ENCODE peak calls at places on chromosomes 6 and 20, in five cellular contexts. One of them, this sample, is unnamed.

GRCh38 chr6:129643968-129644367 is 66.0 kb downstream of the ARHGAP18 start:
- DNase-seq in psoas muscle: no peak
- DNase-seq in GM12864: no peak
- DNase-seq in lung: no peak
- DNase-seq in fibroblast of villous mesenchyme: no peak
- DNase-seq in this sample: no peak

GRCh38 chr6:113363866-113364265 is 493.3 kb upstream of the MARCKS start:
- DNase-seq in psoas muscle: no peak
- DNase-seq in GM12864: no peak
- DNase-seq in lung: no peak
- DNase-seq in fibroblast of villous mesenchyme: no peak
- DNase-seq in this sample: peak; percentile 51

GRCh38 chr20:46709055-46709458 is 392 bp upstream of the SLC2A10 start:
- DNase-seq in psoas muscle: no peak
- DNase-seq in GM12864: no peak
- DNase-seq in lung: no peak
- DNase-seq in fibroblast of villous mesenchyme: no peak
- DNase-seq in this sample: no peak

GRCh38 chr20:56542489-56543020 is 9.5 kb downstream of the FAM209B start:
- DNase-seq in psoas muscle: no peak
- DNase-seq in GM12864: no peak
- DNase-seq in lung: no peak
- DNase-seq in fibroblast of villous mesenchyme: no peak
- DNase-seq in this sample: peak; percentile 28

GRCh38 chr6:7137335-7138106 is 29.8 kb downstream of the RREB1 start:
- DNase-seq in psoas muscle: peak; percentile 59
- DNase-seq in GM12864: no peak
- DNase-seq in lung: no peak
- DNase-seq in fibroblast of villous mesenchyme: peak; percentile 69
- DNase-seq in this sample: peak; percentile 70

GRCh38 chr20:52269327-52269726 is 77.7 kb upstream of the ZFP64 start:
- DNase-seq in psoas muscle: no peak
- DNase-seq in GM12864: no peak
- DNase-seq in lung: no peak
- DNase-seq in fibroblast of villous mesenchyme: peak; percentile 87
- DNase-seq in this sample: peak; percentile 88

GRCh38 chr6:150694889-150695288 is 95.2 kb downstream of the PLEKHG1 start:
- DNase-seq in psoas muscle: no peak
- DNase-seq in GM12864: no peak
- DNase-seq in lung: no peak
- DNase-seq in fibroblast of villous mesenchyme: no peak
- DNase-seq in this sample: no peak

GRCh38 chr6:163329991-163330390 is 84.5 kb upstream of the QKI start:
- DNase-seq in psoas muscle: no peak
- DNase-seq in GM12864: no peak
- DNase-seq in lung: no peak
- DNase-seq in fibroblast of villous mesenchyme: no peak
- DNase-seq in this sample: no peak

GRCh38 chr6:2938632-2939083 is 32.7 kb downstream of the SERPINB6 start:
- DNase-seq in psoas muscle: no peak
- DNase-seq in GM12864: no peak
- DNase-seq in lung: no peak
- DNase-seq in fibroblast of villous mesenchyme: no peak
- DNase-seq in this sample: no peak

GRCh38 chr20:50374541-50375078 is 135.6 kb upstream of the PTPN1 start:
- DNase-seq in psoas muscle: no peak
- DNase-seq in GM12864: no peak
- DNase-seq in lung: no peak
- DNase-seq in fibroblast of villous mesenchyme: no peak
- DNase-seq in this sample: no peak

GRCh38 chr6:160714731-160715130 is 12.7 kb downstream of the PLG start:
- DNase-seq in psoas muscle: no peak
- DNase-seq in GM12864: no peak
- DNase-seq in lung: no peak
- DNase-seq in fibroblast of villous mesenchyme: peak; percentile 14
- DNase-seq in this sample: peak; percentile 83

GRCh38 chr20:9884666-9885065 is 45.8 kb upstream of the PAK5 start:
- DNase-seq in psoas muscle: no peak
- DNase-seq in GM12864: no peak
- DNase-seq in lung: no peak
- DNase-seq in fibroblast of villous mesenchyme: no peak
- DNase-seq in this sample: no peak

GRCh38 chr6:107695061-107695715 is 128.9 kb downstream of the SCML4 start:
- DNase-seq in psoas muscle: no peak
- DNase-seq in GM12864: no peak
- DNase-seq in lung: no peak
- DNase-seq in fibroblast of villous mesenchyme: peak; percentile 48
- DNase-seq in this sample: peak; percentile 14

GRCh38 chr6:113693866-113694265 is 163.3 kb upstream of the MARCKS start:
- DNase-seq in psoas muscle: no peak
- DNase-seq in GM12864: no peak
- DNase-seq in lung: no peak
- DNase-seq in fibroblast of villous mesenchyme: no peak
- DNase-seq in this sample: no peak

GRCh38 chr20:57582432-57583288 is 21.8 kb downstream of the PCK1 start:
- DNase-seq in psoas muscle: no peak
- DNase-seq in GM12864: no peak
- DNase-seq in lung: no peak
- DNase-seq in fibroblast of villous mesenchyme: peak; percentile 55
- DNase-seq in this sample: no peak

GRCh38 chr20:36344517-36345132 is 38.5 kb downstream of the DLGAP4 start:
- DNase-seq in psoas muscle: no peak
- DNase-seq in GM12864: no peak
- DNase-seq in lung: no peak
- DNase-seq in fibroblast of villous mesenchyme: peak; percentile 66
- DNase-seq in this sample: peak; percentile 29

GRCh38 chr20:53163486-53163885 is 191.3 kb downstream of the TSHZ2 start:
- DNase-seq in psoas muscle: peak; percentile 34
- DNase-seq in GM12864: no peak
- DNase-seq in lung: no peak
- DNase-seq in fibroblast of villous mesenchyme: no peak
- DNase-seq in this sample: peak; percentile 76

GRCh38 chr6:168123165-168123911 is 44.3 kb upstream of the FRMD1 start:
- DNase-seq in psoas muscle: no peak
- DNase-seq in GM12864: no peak
- DNase-seq in lung: no peak
- DNase-seq in fibroblast of villous mesenchyme: no peak
- DNase-seq in this sample: no peak

GRCh38 chr6:142026471-142026870 is 106.3 kb upstream of the GJE1 start:
- DNase-seq in psoas muscle: no peak
- DNase-seq in GM12864: no peak
- DNase-seq in lung: no peak
- DNase-seq in fibroblast of villous mesenchyme: no peak
- DNase-seq in this sample: no peak

GRCh38 chr6:3289664-3290055 is 30.9 kb downstream of the PSMG4 start:
- DNase-seq in psoas muscle: no peak
- DNase-seq in GM12864: no peak
- DNase-seq in lung: no peak
- DNase-seq in fibroblast of villous mesenchyme: no peak
- DNase-seq in this sample: no peak

GRCh38 chr6:142462260-142462659 is 160.5 kb downstream of the ADGRG6 start:
- DNase-seq in psoas muscle: no peak
- DNase-seq in GM12864: no peak
- DNase-seq in lung: no peak
- DNase-seq in fibroblast of villous mesenchyme: no peak
- DNase-seq in this sample: no peak

GRCh38 chr6:40907198-40907701 is 131.8 kb downstream of the UNC5CL start:
- DNase-seq in psoas muscle: peak; percentile 17
- DNase-seq in GM12864: no peak
- DNase-seq in lung: no peak
- DNase-seq in fibroblast of villous mesenchyme: no peak
- DNase-seq in this sample: peak; percentile 57

GRCh38 chr6:83188501-83188900 is 4.6 kb downstream of the PGM3 start:
- DNase-seq in psoas muscle: no peak
- DNase-seq in GM12864: no peak
- DNase-seq in lung: no peak
- DNase-seq in fibroblast of villous mesenchyme: no peak
- DNase-seq in this sample: no peak

GRCh38 chr6:13924146-13924948 is 405 bp upstream of the RNF182 start:
- DNase-seq in psoas muscle: peak; percentile 27
- DNase-seq in GM12864: no peak
- DNase-seq in lung: no peak
- DNase-seq in fibroblast of villous mesenchyme: peak; percentile 53
- DNase-seq in this sample: peak; percentile 42

GRCh38 chr20:50029697-50030428 is 47.1 kb downstream of the SNAI1 start:
- DNase-seq in psoas muscle: peak; percentile 77
- DNase-seq in GM12864: no peak
- DNase-seq in lung: peak; percentile 58
- DNase-seq in fibroblast of villous mesenchyme: peak; percentile 97
- DNase-seq in this sample: peak; percentile 97

DNA sequence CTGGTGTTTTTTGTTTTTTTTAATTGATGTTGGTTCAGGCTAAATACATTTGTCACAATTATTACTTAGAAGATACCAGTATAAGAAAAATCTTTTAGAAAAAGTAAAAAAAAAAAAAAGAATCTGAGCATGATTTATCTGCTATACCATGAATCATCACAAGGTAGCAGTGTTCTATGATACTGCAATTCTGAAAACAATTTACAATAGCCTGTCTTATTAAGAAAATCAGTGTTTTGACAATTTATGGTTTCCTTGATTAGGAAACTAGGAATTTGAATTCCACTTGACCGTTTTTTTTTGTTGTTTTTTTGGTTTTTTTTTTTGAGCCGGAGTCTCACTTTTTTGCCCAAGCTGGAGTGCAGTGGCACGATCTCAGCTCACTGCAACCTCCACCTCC is 9.3 kb upstream of the MAK start:
- DNase-seq in psoas muscle: no peak
- DNase-seq in GM12864: no peak
- DNase-seq in lung: no peak
- DNase-seq in fibroblast of villous mesenchyme: no peak
- DNase-seq in this sample: no peak
- TF ChIP-seq CTCF in psoas muscle: peak; percentile 13
- TF ChIP-seq CTCF in GM12864: peak; percentile 18
- TF ChIP-seq CTCF in lung: no peak
- TF ChIP-seq CTCF in fibroblast of villous mesenchyme: peak; percentile 22
- TF ChIP-seq CTCF in this sample: peak; percentile 29

GRCh38 chr6:36130672-36131516 is 581 bp downstream of the MAPK13 start:
- DNase-seq in psoas muscle: peak; percentile 58
- DNase-seq in GM12864: no peak
- DNase-seq in lung: peak; percentile 64
- DNase-seq in fibroblast of villous mesenchyme: peak; percentile 24
- DNase-seq in this sample: no peak
- H3K4me3 ChIP-seq in psoas muscle: peak overlapping the region; percentile 62
- H3K4me3 ChIP-seq in GM12864: peak overlapping the region; percentile 43
- H3K4me3 ChIP-seq in lung: peak overlapping the region; percentile 23
- H3K4me3 ChIP-seq in fibroblast of villous mesenchyme: peak overlapping the region; percentile 32
- H3K4me3 ChIP-seq in this sample: no peak overlapping the region

GRCh38 chr6:24690561-24690960 is 23.7 kb downstream of the ACOT13 start:
- DNase-seq in psoas muscle: no peak
- DNase-seq in GM12864: no peak
- DNase-seq in lung: no peak
- DNase-seq in fibroblast of villous mesenchyme: no peak
- DNase-seq in this sample: no peak

GRCh38 chr6:24692415-24692814 is 25.5 kb downstream of the ACOT13 start:
- DNase-seq in psoas muscle: no peak
- DNase-seq in GM12864: no peak
- DNase-seq in lung: no peak
- DNase-seq in fibroblast of villous mesenchyme: no peak
- DNase-seq in this sample: no peak

GRCh38 chr6:24692851-24693592 is 25.9 kb downstream of the C6orf62 start:
- DNase-seq in psoas muscle: no peak
- DNase-seq in GM12864: no peak
- DNase-seq in lung: no peak
- DNase-seq in fibroblast of villous mesenchyme: no peak
- DNase-seq in this sample: no peak

GRCh38 chr6:24692003-24692402 is 25.1 kb downstream of the ACOT13 start:
- DNase-seq in psoas muscle: no peak
- DNase-seq in GM12864: no peak
- DNase-seq in lung: no peak
- DNase-seq in fibroblast of villous mesenchyme: no peak
- DNase-seq in this sample: no peak

GRCh38 chr6:24691550-24691949 is 24.7 kb downstream of the ACOT13 start:
- DNase-seq in psoas muscle: no peak
- DNase-seq in GM12864: no peak
- DNase-seq in lung: no peak
- DNase-seq in fibroblast of villous mesenchyme: no peak
- DNase-seq in this sample: no peak
- TF ChIP-seq CTCF in psoas muscle: no peak
- TF ChIP-seq CTCF in GM12864: no peak
- TF ChIP-seq CTCF in lung: no peak
- TF ChIP-seq CTCF in fibroblast of villous mesenchyme: no peak
- TF ChIP-seq CTCF in this sample: no peak

GRCh38 chr6:166021429-166021828 is 146.2 kb downstream of the TBXT start:
- DNase-seq in psoas muscle: no peak
- DNase-seq in GM12864: no peak
- DNase-seq in lung: no peak
- DNase-seq in fibroblast of villous mesenchyme: no peak
- DNase-seq in this sample: no peak

GRCh38 chr6:166026586-166027126 is 141.0 kb downstream of the TBXT start:
- DNase-seq in psoas muscle: no peak
- DNase-seq in GM12864: no peak
- DNase-seq in lung: no peak
- DNase-seq in fibroblast of villous mesenchyme: no peak
- DNase-seq in this sample: no peak

GRCh38 chr6:166023273-166023989 is 144.2 kb downstream of the TBXT start:
- DNase-seq in psoas muscle: no peak
- DNase-seq in GM12864: no peak
- DNase-seq in lung: no peak
- DNase-seq in fibroblast of villous mesenchyme: no peak
- DNase-seq in this sample: no peak

GRCh38 chr6:166025149-166025898 is 142.3 kb downstream of the TBXT start:
- DNase-seq in psoas muscle: no peak
- DNase-seq in GM12864: no peak
- DNase-seq in lung: no peak
- DNase-seq in fibroblast of villous mesenchyme: peak; percentile 46
- DNase-seq in this sample: peak; percentile 95

GRCh38 chr6:166024252-166024651 is 143.4 kb downstream of the TBXT start:
- DNase-seq in psoas muscle: no peak
- DNase-seq in GM12864: no peak
- DNase-seq in lung: no peak
- DNase-seq in fibroblast of villous mesenchyme: no peak
- DNase-seq in this sample: no peak
- H3K4me3 ChIP-seq in psoas muscle: no peak overlapping the region
- H3K4me3 ChIP-seq in GM12864: no peak overlapping the region
- H3K4me3 ChIP-seq in lung: no peak overlapping the region
- H3K4me3 ChIP-seq in fibroblast of villous mesenchyme: no peak overlapping the region
- H3K4me3 ChIP-seq in this sample: no peak overlapping the region

GRCh38 chr20:1397710-1398109 is 4.9 kb upstream of the FKBP1A start:
- DNase-seq in psoas muscle: no peak
- DNase-seq in GM12864: no peak
- DNase-seq in lung: no peak
- DNase-seq in fibroblast of villous mesenchyme: no peak
- DNase-seq in this sample: no peak
- TF ChIP-seq CTCF in psoas muscle: no peak
- TF ChIP-seq CTCF in GM12864: no peak
- TF ChIP-seq CTCF in lung: no peak
- TF ChIP-seq CTCF in fibroblast of villous mesenchyme: peak; percentile 31
- TF ChIP-seq CTCF in this sample: peak; percentile 20

GRCh38 chr6:148831531-148831930 is 84.7 kb downstream of the UST start:
- DNase-seq in psoas muscle: no peak
- DNase-seq in GM12864: no peak
- DNase-seq in lung: no peak
- DNase-seq in fibroblast of villous mesenchyme: peak; percentile 48
- DNase-seq in this sample: peak; percentile 68
- H3K4me3 ChIP-seq in psoas muscle: no peak overlapping the region
- H3K4me3 ChIP-seq in GM12864: no peak overlapping the region
- H3K4me3 ChIP-seq in lung: no peak overlapping the region
- H3K4me3 ChIP-seq in fibroblast of villous mesenchyme: no peak overlapping the region
- H3K4me3 ChIP-seq in this sample: no peak overlapping the region

GRCh38 chr6:90574610-90575009 is 12.3 kb downstream of the MAP3K7 start:
- DNase-seq in psoas muscle: no peak
- DNase-seq in GM12864: no peak
- DNase-seq in lung: no peak
- DNase-seq in fibroblast of villous mesenchyme: peak; percentile 57
- DNase-seq in this sample: peak; percentile 37
- TF ChIP-seq CTCF in psoas muscle: no peak
- TF ChIP-seq CTCF in GM12864: no peak
- TF ChIP-seq CTCF in lung: no peak
- TF ChIP-seq CTCF in fibroblast of villous mesenchyme: peak; percentile 22
- TF ChIP-seq CTCF in this sample: no peak